ENCODE peak calls at places on chromosomes 6 and 20, in ten cellular contexts. F is T-helper 1 cell; I is left ventricle myocardium superior; A is stimulated activated CD4-positive, alpha-beta T cell treated with anti-CD3 and anti-CD28 coated beads, TNF-alpha, amount 100 ng/mL, for 24 hours; U is stimulated activated CD8-positive, alpha-beta memory T cell treated with anti-CD3 and anti-CD28 coated beads, Interleukin-7, amount 100 ng/mL, for 1 hour; P is OCI-LY7; M is H1; K is NCI-H1694 treated with DMSO at 0.1 percent for 48 hours; L is NCI-H524; Q is tibial nerve. G is an unnamed sample.

GRCh38 chr6:158619922-158620801 is 24.4 kb downstream of the DYNLT1 start:
- DNase-seq in Q (no peak), M (no peak), I (no peak), K (no peak), P (no peak), F (no peak), A (no peak), U (no peak), L (no peak), G (no peak)

GRCh38 chr6:159852877-159853276 is 37.9 kb upstream of the MAS1 start:
- DNase-seq in Q (no peak), U (no peak), P (peak), M (no peak), F (no peak), K (no peak), L (no peak), I (no peak), A (no peak), G (peak)

GRCh38 chr6:40036186-40036585 is 101.9 kb upstream of the MOCS1 start:
- DNase-seq in A (no peak), M (no peak), L (no peak), K (no peak), P (no peak), Q (no peak), U (no peak), I (no peak), F (no peak), G (no peak)

GRCh38 chr6:33297956-33298772 is 578 bp downstream of the RGL2 start:
- DNase-seq in M (no peak), P (peak), U (no peak), I (no peak), L (no peak), K (no peak), F (peak), A (no peak), Q (peak), G (peak)

GRCh38 chr6:100663219-100663863 is 198.6 kb upstream of the SIM1 start:
- DNase-seq in A (no peak), L (no peak), M (no peak), Q (no peak), K (no peak), I (no peak), P (no peak), U (no peak), F (no peak), G (no peak)

GRCh38 chr6:125169058-125169457 is 15.5 kb downstream of the TPD52L1 start:
- DNase-seq in U (no peak), K (no peak), A (no peak), M (no peak), I (peak), L (no peak), P (no peak), F (no peak), Q (no peak), G (no peak)

GRCh38 chr20:25081730-25082497 is at the start of gene VSX1:
- DNase-seq in A (no peak), P (no peak), U (no peak), I (no peak), F (no peak), Q (no peak), M (no peak), K (no peak), L (no peak), G (no peak)

GRCh38 chr6:113162739-113163138 is 694.4 kb upstream of the MARCKS start:
- DNase-seq in I (no peak), P (no peak), L (no peak), M (no peak), F (no peak), Q (no peak), A (no peak), U (no peak), K (no peak), G (no peak)

GRCh38 chr20:61554617-61555016 is 302.6 kb downstream of the CDH4 start:
- DNase-seq in P (no peak), U (no peak), F (no peak), L (no peak), K (no peak), Q (no peak), M (no peak), I (no peak), A (no peak), G (no peak)

GRCh38 chr6:5025911-5026819 is 22.3 kb upstream of the RPP40 start:
- DNase-seq in I (peak), M (no peak), F (no peak), K (no peak), Q (peak), A (no peak), L (peak), U (no peak), P (no peak), G (no peak)